ENCODE peak calls at places on chromosomes 5 and 9, in six cellular contexts. W is stimulated activated CD8-positive, alpha-beta memory T cell treated with anti-CD3 and anti-CD28 coated beads, Interleukin-15, amount 100 ng/mL, for 24 hours; F is BE2C; O is HCT116; H is CD4-positive, alpha-beta T cell; S is IMR-90. Z is an unnamed sample.

GRCh38 chr9:37034320-37034937 is 361 bp upstream of the PAX5 start:
- DNase-seq in O (no peak), H (no peak), F (no peak), W (no peak), S (no peak), Z (no peak)

GRCh38 chr5:109866051-109866450 is 176.3 kb downstream of the MAN2A1 start:
- DNase-seq in S (peak), O (no peak), W (no peak), F (no peak), H (no peak), Z (no peak)

GRCh38 chr9:33778700-33779351 is 16.5 kb upstream of the PRSS3 start:
- DNase-seq in S (peak), H (peak), O (peak), W (no peak), F (peak), Z (peak)

GRCh38 chr5:21680196-21680595 is 1172.9 kb downstream of the CDH12 start:
- DNase-seq in H (no peak), S (peak), F (no peak), W (no peak), O (no peak), Z (no peak)

GRCh38 chr5:173248481-173248880 is 13.5 kb upstream of the NKX2-5 start:
- DNase-seq in W (no peak), S (no peak), O (no peak), H (no peak), F (no peak), Z (no peak)

GRCh38 chr5:109692011-109692410 is 2.3 kb downstream of the MAN2A1 start:
- DNase-seq in O (no peak), H (no peak), F (no peak), W (no peak), S (peak), Z (no peak)

GRCh38 chr9:38205279-38205678 is 136.3 kb upstream of the SHB start:
- DNase-seq in O (no peak), W (no peak), H (no peak), F (no peak), S (no peak), Z (no peak)

GRCh38 chr5:143913008-143913752 is 101.2 kb downstream of the HMHB1 start:
- DNase-seq in S (peak), O (no peak), W (no peak), F (no peak), H (no peak), Z (no peak)

GRCh38 chr5:145598184-145598583 is 237.0 kb downstream of the PRELID2 start:
- DNase-seq in W (no peak), F (no peak), O (no peak), S (no peak), H (no peak), Z (no peak)

GRCh38 chr9:113598883-113599282 is 135.4 kb downstream of the RGS3 start:
- DNase-seq in W (no peak), F (no peak), O (no peak), H (no peak), S (no peak), Z (no peak)

GRCh38 chr5:54904425-54904824 is 81.0 kb downstream of the ESM1 start:
- DNase-seq in H (no peak), W (no peak), F (no peak), S (peak), O (no peak), Z (no peak)

GRCh38 chr5:151448038-151448985 is 909 bp downstream of the SLC36A1 start:
- DNase-seq in S (no peak), F (peak), O (no peak), H (peak), W (peak), Z (peak)

GRCh38 chr9:78775889-78776288 is 479.0 kb downstream of the PSAT1 start:
- DNase-seq in W (no peak), F (no peak), H (no peak), S (no peak), O (no peak), Z (no peak)

Z was measured in CD8-positive, alpha-beta T cell.